ENCODE peak calls at places on chromosomes 7 and 10, in six cellular contexts. Y is left ventricle myocardium inferior; K is GM23338; C is left lung; N is CD8-positive, alpha-beta T cell; D is fibroblast of lung. X is an unnamed sample.

GRCh38 chr7:2299131-2299829 is 15.0 kb downstream of the SNX8 start:
- DNase-seq in D (peak; percentile 88), C (peak; percentile 10), N (no peak), Y (no peak), K (no peak), X (no peak)

GRCh38 chr10:34868589-34868988 is 53.5 kb upstream of the PARD3 start:
- DNase-seq in N (no peak), K (no peak), Y (no peak), C (no peak), D (no peak), X (no peak)

GRCh38 chr7:21911341-21911875 is 34.3 kb downstream of the CDCA7L start:
- DNase-seq in Y (no peak), N (no peak), K (no peak), D (peak; percentile 74), C (no peak), X (no peak)

GRCh38 chr10:46299531-46300366 is 13.0 kb downstream of the ANTXRL start:
- DNase-seq in Y (no peak), K (no peak), D (no peak), C (peak; percentile 71), N (no peak), X (no peak)

GRCh38 chr7:97016392-97017196 is 8.0 kb downstream of the DLX5 start:
- DNase-seq in Y (no peak), N (no peak), D (no peak), C (peak; percentile 62), K (peak; percentile 92), X (peak; percentile 92)

GRCh38 chr10:17375936-17376584 is 78.3 kb downstream of the ST8SIA6 start:
- DNase-seq in D (no peak), N (no peak), Y (no peak), K (peak; percentile 81), C (no peak), X (peak; percentile 44)

GRCh38 chr10:50375051-50375452 is 123.7 kb upstream of the ASAH2 start:
- DNase-seq in Y (no peak), C (no peak), K (no peak), D (no peak), N (no peak), X (no peak)

GRCh38 chr7:75596727-75597614 is 104.9 kb downstream of the SPDYE5 start:
- DNase-seq in N (no peak), K (no peak), Y (no peak), D (peak; percentile 59), C (no peak), X (no peak)

GRCh38 chr10:35533565-35533964 is 71.6 kb upstream of the GJD4 start:
- DNase-seq in N (no peak), C (no peak), D (peak; percentile 65), Y (no peak), K (no peak), X (no peak)

DNA sequence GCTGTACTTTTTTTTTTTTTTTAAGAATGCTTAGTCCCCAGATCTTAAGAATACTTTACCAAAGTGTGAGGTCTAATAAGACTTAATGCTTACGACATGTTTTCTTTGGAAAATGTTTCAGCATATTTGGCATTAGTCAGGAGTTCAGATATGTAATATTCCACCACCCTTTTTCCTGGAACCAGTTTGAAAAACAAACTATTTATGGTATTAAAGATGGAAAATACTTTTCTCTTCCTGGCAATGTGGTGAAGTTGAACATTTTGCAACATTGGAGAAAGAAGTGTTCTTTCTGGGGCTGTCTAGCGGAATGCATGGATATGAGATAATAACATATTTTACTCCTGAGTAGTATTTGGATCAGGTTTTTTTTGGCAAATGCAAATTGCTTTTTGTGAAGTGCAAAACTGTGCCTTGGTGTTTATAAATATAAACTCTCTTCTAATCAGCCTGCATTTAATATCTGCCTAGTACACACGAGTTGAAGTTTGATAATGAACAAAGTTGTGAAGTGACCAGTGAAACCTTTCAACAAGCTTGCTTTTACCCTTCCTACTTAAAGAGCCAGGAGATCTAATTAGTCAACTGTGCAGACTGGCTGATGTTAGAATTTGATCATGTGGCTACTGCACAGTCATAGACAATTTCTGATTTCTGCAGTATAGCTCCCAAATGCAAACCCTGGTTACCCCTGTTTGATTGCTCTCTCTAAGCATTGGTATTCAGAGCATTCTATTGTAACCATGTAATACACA is 20.9 kb downstream of the MAP3K8 start:
- DNase-seq in N (no peak), D (peak; percentile 96), Y (no peak), C (no peak), K (no peak), X (no peak)
- H3K4me3 ChIP-seq in N (no peak overlapping the region), D (peak overlapping the region; percentile 19), Y (peak overlapping the region; percentile 29), C (no peak overlapping the region), K (no peak overlapping the region), X (no peak overlapping the region)

GRCh38 chr10:131553121-131553520 is 241.6 kb upstream of the TCERG1L start:
- DNase-seq in D (no peak), K (no peak), N (no peak), C (no peak), Y (no peak), X (no peak)
- H3K27me3 ChIP-seq in D (no peaks in the 10 kb centered on the region), K (no peaks in the 10 kb centered on the region), N (no peaks in the 10 kb centered on the region), C (peaks cover 11% of the 10 kb centered on the region), Y (peaks cover 57% of the 10 kb centered on the region), X (no peaks in the 10 kb centered on the region)

GRCh38 chr7:104196161-104196560 is 11.7 kb downstream of the ORC5 start:
- DNase-seq in N (no peak), C (no peak), K (no peak), D (no peak), Y (no peak), X (no peak)

GRCh38 chr7:104198673-104199278 is 9.0 kb downstream of the ORC5 start:
- DNase-seq in Y (no peak), C (no peak), D (no peak), N (no peak), K (no peak), X (no peak)
- H3K36me3 ChIP-seq in Y (peaks cover 94% of the 10 kb centered on the region), C (no peaks in the 10 kb centered on the region), D (no peaks in the 10 kb centered on the region), N (peaks cover 32% of the 10 kb centered on the region), K (peaks cover 37% of the 10 kb centered on the region), X (peaks cover 26% of the 10 kb centered on the region)

GRCh38 chr10:1527951-1528350 is 209.4 kb downstream of the ADARB2 start:
- DNase-seq in D (no peak), K (no peak), Y (no peak), C (no peak), N (no peak), X (no peak)

GRCh38 chr10:1525354-1526162 is 211.8 kb downstream of the ADARB2 start:
- DNase-seq in N (no peak), Y (no peak), D (no peak), C (no peak), K (no peak), X (no peak)

GRCh38 chr10:1529806-1530413 is 207.4 kb downstream of the ADARB2 start:
- DNase-seq in K (no peak), N (no peak), C (no peak), Y (no peak), D (no peak), X (no peak)

GRCh38 chr10:1522237-1522636 is 215.1 kb downstream of the ADARB2 start:
- DNase-seq in C (no peak), N (no peak), K (no peak), D (no peak), Y (no peak), X (no peak)

DNA sequence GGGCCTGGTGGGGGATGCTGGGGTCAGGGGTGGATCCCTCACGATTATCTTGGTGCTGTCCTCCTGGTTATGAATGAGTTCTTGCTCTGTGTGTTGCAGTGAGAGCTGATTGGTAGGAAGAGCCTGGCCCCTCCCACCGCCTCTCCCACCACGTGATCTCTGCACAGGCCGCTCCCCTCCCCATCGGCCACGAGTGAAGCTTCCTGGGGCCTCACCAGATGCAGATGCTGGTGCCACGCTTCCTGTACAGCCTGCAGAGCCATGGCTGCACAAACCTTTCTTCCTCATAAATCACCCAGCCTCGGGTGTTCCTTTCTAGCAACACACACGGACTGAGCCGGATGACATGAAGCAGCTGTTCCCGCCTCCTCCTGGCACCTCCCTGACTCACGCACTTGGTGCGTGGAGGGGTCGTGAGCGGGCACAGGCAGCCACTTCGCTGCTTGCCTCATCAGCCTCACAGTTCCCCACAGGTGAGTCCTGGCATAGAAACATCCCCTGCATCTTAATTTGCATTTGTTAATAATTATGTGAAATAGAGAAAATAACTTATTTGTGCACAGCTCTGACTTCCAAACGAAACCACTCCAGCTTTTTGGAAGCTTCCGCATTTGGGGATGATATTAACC is 210.8 kb downstream of the ADARB2 start:
- DNase-seq in Y (no peak), C (no peak), N (no peak), K (no peak), D (no peak), X (peak; percentile 70)
- H3K4me3 ChIP-seq in Y (no peak overlapping the region), C (no peak overlapping the region), N (no peak overlapping the region), K (no peak overlapping the region), D (no peak overlapping the region), X (no peak overlapping the region)

GRCh38 chr10:126272526-126272925 is 115.8 kb downstream of the ADAM12 start:
- DNase-seq in C (no peak), N (no peak), D (no peak), Y (no peak), K (no peak), X (no peak)
- H3K27me3 ChIP-seq in C (no peaks in the 10 kb centered on the region), N (no peaks in the 10 kb centered on the region), D (no peaks in the 10 kb centered on the region), Y (no peaks in the 10 kb centered on the region), K (no peaks in the 10 kb centered on the region), X (no peaks in the 10 kb centered on the region)

GRCh38 chr7:30612658-30613265 is 18.1 kb downstream of the GARS1 start:
- DNase-seq in Y (no peak), K (no peak), D (peak; percentile 64), C (no peak), N (no peak), X (no peak)
- H3K36me3 ChIP-seq in Y (peaks cover 98% of the 10 kb centered on the region), K (peaks cover 80% of the 10 kb centered on the region), D (peaks cover 22% of the 10 kb centered on the region), C (no peaks in the 10 kb centered on the region), N (peaks cover 34% of the 10 kb centered on the region), X (peaks cover 32% of the 10 kb centered on the region)

GRCh38 chr7:4879401-4880081 is 4.0 kb downstream of the RADIL start:
- DNase-seq in N (no peak), K (no peak), C (no peak), Y (no peak), D (no peak), X (no peak)
- H3K4me3 ChIP-seq in N (no peak overlapping the region), K (no peak overlapping the region), C (no peak overlapping the region), Y (peak overlapping the region; percentile 52), D (no peak overlapping the region), X (no peak overlapping the region)

GRCh38 chr7:87220734-87221215 is 1.2 kb upstream of the TMEM243 start:
- DNase-seq in N (no peak), K (peak; percentile 30), C (no peak), Y (no peak), D (peak; percentile 17), X (no peak)

GRCh38 chr7:87226495-87226894 is 7.0 kb upstream of the TMEM243 start:
- DNase-seq in D (no peak), Y (no peak), N (no peak), K (no peak), C (no peak), X (no peak)

GRCh38 chr7:87220026-87220733 is 648 bp upstream of the TMEM243 start:
- DNase-seq in K (peak; percentile 91), C (peak; percentile 95), D (peak; percentile 78), Y (peak; percentile 78), N (peak; percentile 73), X (peak; percentile 93)

GRCh38 chr7:87223666-87224065 is 4.1 kb upstream of the TMEM243 start:
- DNase-seq in D (no peak), C (no peak), K (no peak), N (no peak), Y (no peak), X (no peak)

GRCh38 chr7:87225696-87226095 is 6.2 kb upstream of the TMEM243 start:
- DNase-seq in K (peak; percentile 18), N (no peak), C (no peak), Y (no peak), D (peak; percentile 63), X (peak; percentile 31)
- H3K27me3 ChIP-seq in K (peaks cover 30% of the 10 kb centered on the region), N (no peaks in the 10 kb centered on the region), C (peaks cover 20% of the 10 kb centered on the region), Y (peaks cover 24% of the 10 kb centered on the region), D (peaks cover 6% of the 10 kb centered on the region), X (peaks cover 27% of the 10 kb centered on the region)